ENCODE peak calls at places on chromosomes 6 and 20, in five cellular contexts. L is H1, Z is K562, J is GM12878, U is HepG2. R is an unnamed sample.
A peak's percentile ranks its signal among the peaks of the same experiment; 100 is the strongest.

GRCh38 chr20:23340524-23340923 is 10.1 kb upstream of the NXT1 start:
- DNase-seq in J (no peak), L (no peak), U (peak; percentile 77), Z (peak; percentile 77), R (peak; percentile 44)

GRCh38 chr6:106963544-106963943 is 11.0 kb downstream of the CD24 start:
- DNase-seq in L (no peak), Z (no peak), J (no peak), U (no peak), R (no peak)

GRCh38 chr6:7242835-7243187 is 70.2 kb downstream of the SSR1 start:
- DNase-seq in J (no peak), U (no peak), L (no peak), Z (no peak), R (no peak)

GRCh38 chr6:22444335-22444734 is 125.0 kb upstream of the HDGFL1 start:
- DNase-seq in U (no peak), Z (no peak), J (no peak), L (no peak), R (no peak)

GRCh38 chr6:163288915-163289314 is 125.6 kb upstream of the QKI start:
- DNase-seq in L (no peak), J (no peak), Z (no peak), U (no peak), R (no peak)

GRCh38 chr6:166554316-166554715 is 32.2 kb downstream of the RAMACL start:
- DNase-seq in L (no peak), U (no peak), J (no peak), Z (no peak), R (no peak)

GRCh38 chr20:62186887-62187866 is 4.3 kb downstream of the MTG2 start:
- DNase-seq in U (no peak), Z (no peak), L (no peak), J (no peak), R (no peak)

GRCh38 chr20:40892642-40893041 is 136.0 kb upstream of the TOP1 start:
- DNase-seq in L (no peak), U (no peak), Z (peak; percentile 8), J (no peak), R (no peak)

GRCh38 chr6:159646136-159646535 is 46.9 kb downstream of the SOD2 start:
- DNase-seq in U (no peak), Z (no peak), L (no peak), J (no peak), R (no peak)

GRCh38 chr6:30793521-30794194 is 49.3 kb upstream of the IER3 start:
- DNase-seq in Z (no peak), U (peak; percentile 75), J (peak; percentile 57), L (no peak), R (peak; percentile 40)

GRCh38 chr20:14712302-14712739 is 374.9 kb upstream of the FLRT3 start:
- DNase-seq in Z (no peak), U (no peak), J (no peak), L (no peak), R (no peak)

GRCh38 chr6:51574040-51574439 is 513.4 kb downstream of the PKHD1 start:
- DNase-seq in U (no peak), L (no peak), Z (no peak), J (no peak), R (no peak)

GRCh38 chr6:100664274-100665040 is 199.7 kb upstream of the SIM1 start:
- DNase-seq in Z (peak; percentile 31), U (no peak), J (no peak), L (no peak), R (no peak)

GRCh38 chr6:13011612-13012146 is 295.1 kb downstream of the PHACTR1 start:
- DNase-seq in L (no peak), U (peak; percentile 6), Z (no peak), J (no peak), R (no peak)

GRCh38 chr6:108698593-108699289 is 138.0 kb downstream of the FOXO3 start:
- DNase-seq in J (no peak), U (no peak), L (no peak), Z (no peak), R (no peak)

GRCh38 chr6:96301023-96301422 is 220.6 kb upstream of the UFL1 start:
- DNase-seq in Z (no peak), J (no peak), L (no peak), U (peak; percentile 5), R (no peak)

GRCh38 chr6:139602577-139602976 is 228.1 kb upstream of the CITED2 start:
- DNase-seq in U (no peak), J (no peak), L (no peak), Z (peak; percentile 74), R (no peak)

GRCh38 chr6:32973144-32973854 is 4.9 kb downstream of the BRD2 start:
- DNase-seq in Z (peak; percentile 65), J (no peak), L (no peak), U (peak; percentile 50), R (no peak)
- TF ChIP-seq POLR2A in Z (no peak), J (no peak), L (no peak), U (no peak), R (no peak)

GRCh38 chr6:42249279-42249678 is 31.6 kb upstream of the MRPS10 start:
- DNase-seq in L (no peak), J (no peak), U (no peak), Z (no peak), R (no peak)
- TF ChIP-seq TAF1 in L (no peak), J (no peak), U (no peak), Z (no peak), R (no peak)

DNA sequence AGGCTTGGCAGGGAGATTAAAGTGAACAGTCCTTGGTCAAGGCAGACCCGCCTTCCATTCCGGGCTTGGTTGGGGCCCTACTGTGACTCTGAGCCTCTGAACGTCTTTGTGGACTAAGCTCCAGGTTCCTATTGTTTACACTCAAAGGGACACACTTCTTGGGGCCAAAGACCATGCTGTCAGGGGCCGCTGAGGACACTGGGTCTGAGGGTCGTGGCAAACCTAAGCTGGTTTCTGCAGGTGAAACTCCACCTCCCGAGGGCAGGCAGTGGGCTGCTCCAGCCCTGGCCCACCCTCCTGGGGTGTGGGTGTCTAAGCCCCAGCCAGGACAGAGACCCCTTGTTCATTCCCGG is 43.1 kb downstream of the DSTN start:
- DNase-seq in Z (no peak), U (no peak), L (no peak), J (no peak), R (no peak)
- TF ChIP-seq POLR2AphosphoS5 in Z (no peak), U (no peak), L (no peak), J (no peak), R (no peak)

DNA sequence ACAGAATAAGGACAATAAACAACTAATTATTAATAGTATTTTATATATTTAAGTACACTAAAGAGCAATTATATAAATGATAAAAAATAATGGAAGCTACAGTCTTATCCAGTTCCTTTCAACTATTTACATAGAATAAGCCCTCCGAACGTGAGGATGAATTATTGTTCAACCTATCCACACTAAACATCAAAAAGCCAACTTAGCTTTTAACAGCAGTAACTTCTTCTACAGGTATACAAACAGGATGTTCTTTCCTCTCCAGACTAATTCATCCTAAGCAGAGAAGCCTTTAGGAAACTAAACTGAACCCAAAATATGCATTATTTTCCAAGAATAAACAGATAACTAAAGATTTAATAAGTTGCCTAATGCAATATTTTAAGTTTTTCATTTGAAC is 2.3 kb downstream of the FKBP5 start:
- DNase-seq in Z (no peak), J (no peak), U (no peak), L (no peak), R (no peak)
- TF ChIP-seq POLR2A in Z (no peak), J (no peak), U (no peak), L (no peak), R (no peak)

DNA sequence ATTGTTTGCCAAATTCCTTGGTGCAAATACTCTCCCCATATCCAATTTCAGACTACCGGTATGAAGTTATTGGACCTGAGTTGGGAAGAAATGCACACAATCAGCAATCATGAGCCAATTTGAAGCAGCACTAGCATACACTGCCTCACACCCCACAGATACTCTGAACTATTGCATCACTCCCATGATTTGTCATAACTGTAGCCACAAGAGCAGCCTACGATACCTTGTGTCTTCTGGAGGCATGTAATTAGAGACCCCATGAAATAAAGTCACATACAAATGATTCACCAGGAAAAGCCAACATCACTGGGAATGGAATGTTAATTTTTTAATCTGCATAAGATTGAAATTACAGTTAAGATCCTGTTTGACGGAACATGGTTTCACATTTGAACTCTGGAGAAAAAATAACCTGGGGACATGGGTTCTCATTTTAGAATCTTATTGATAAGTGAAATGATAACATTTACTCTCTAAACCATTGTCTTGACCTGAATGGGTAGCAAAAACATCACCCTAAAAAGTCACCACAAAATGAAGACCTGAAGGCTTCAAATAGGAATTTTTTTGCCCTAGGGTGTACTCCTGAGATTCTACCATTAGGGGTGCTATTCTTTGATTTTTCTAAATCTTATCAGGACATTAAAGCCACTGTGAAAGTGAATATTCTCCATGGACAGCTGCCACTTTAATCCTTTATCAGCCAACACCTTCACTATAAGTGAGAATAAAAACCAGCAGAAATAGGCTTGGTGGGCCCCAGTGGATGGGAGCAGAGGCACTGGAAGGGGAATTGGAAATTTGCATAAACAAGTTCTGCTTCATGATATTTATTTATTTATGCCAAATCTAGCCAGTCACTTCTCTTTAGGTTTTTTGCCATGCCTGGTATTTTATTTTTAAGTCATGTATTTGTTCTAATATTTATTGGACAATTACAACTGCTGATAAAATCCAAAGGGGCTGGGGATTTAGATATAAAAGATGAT is 34.5 kb upstream of the HBS1L start:
- DNase-seq in J (peak; percentile 63), Z (peak; percentile 60), L (no peak), U (peak; percentile 25), R (no peak)
- TF ChIP-seq TAF1 in J (no peak), Z (no peak), L (no peak), U (no peak), R (no peak)

GRCh38 chr20:6121504-6121903 is 1.3 kb downstream of the FERMT1 start:
- DNase-seq in Z (no peak), J (no peak), L (no peak), U (no peak), R (no peak)

GRCh38 chr20:6122111-6122872 is 538 bp downstream of the FERMT1 start:
- DNase-seq in Z (no peak), U (peak; percentile 32), L (no peak), J (no peak), R (no peak)

GRCh38 chr20:6120491-6120988 is 2.3 kb downstream of the FERMT1 start:
- DNase-seq in J (no peak), Z (no peak), U (no peak), L (no peak), R (no peak)

GRCh38 chr20:6123650-6124014 is 802 bp upstream of the FERMT1 start:
- DNase-seq in U (peak; percentile 85), L (no peak), J (no peak), Z (no peak), R (no peak)

DNA sequence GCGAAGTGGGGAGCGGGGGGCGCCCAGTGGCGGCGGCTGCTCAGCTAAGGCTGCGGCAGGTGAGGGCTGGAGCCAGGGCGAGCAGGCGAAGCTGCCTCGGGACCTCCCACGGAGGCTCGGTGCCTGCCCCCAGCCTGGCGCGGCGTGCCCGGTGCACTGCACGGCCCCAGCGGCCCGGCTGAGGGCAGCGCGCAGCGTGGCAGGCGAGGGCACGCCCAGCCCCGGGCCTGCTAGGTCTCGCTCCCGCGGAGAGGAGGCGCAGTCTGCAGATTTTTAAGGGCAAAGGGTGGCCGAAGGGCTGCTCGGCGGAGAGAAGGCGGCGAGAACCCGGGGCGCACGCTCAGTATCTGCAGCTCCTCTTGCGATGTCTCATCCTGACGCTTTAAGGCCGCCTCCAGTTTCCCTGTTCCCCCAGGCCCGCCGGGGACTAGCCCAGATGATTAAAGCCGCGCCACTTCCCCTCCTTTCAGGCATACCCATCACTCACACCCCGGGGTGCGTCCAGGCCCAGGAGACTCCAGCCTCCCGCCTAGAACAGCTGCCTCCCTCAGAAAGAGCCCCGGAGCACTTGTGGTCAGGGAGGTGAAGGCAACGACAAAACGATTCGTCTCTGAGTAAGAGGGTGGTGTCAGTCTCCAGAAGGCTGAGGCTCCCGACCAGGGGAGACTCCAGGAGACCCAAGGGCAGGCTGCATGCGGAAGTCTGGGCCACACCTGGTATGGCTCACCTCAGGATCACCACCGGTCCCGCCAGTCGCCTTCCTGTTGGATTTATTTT is at the start of gene FERMT1:
- DNase-seq in L (peak; percentile 61), Z (no peak), U (peak; percentile 84), J (no peak), R (peak; percentile 24)
- TF ChIP-seq POLR2AphosphoS5 in L (no peak), Z (no peak), U (peak; percentile 54), J (no peak), R (no peak)

GRCh38 chr6:2245103-2245953 is at the start of gene GMDS:
- DNase-seq in J (no peak), Z (peak; percentile 94), U (peak; percentile 85), L (peak; percentile 67), R (peak; percentile 95)
- TF ChIP-seq POLR2A in J (peak; percentile 92), Z (peak; percentile 82), U (peak; percentile 97), L (no peak), R (peak; percentile 80)